ENCODE peak calls at places on chromosomes 5 and 9, in four cellular contexts. L is T-cell, G is glomerular endothelial cell, E is HTR-8/SVneo. R is an unnamed sample.

GRCh38 chr5:113232246-113232645 is 202.5 kb downstream of the TSSK1B start:
- DNase-seq in G (no peak), L (no peak), E (no peak), R (no peak)

GRCh38 chr5:179264641-179265528 is 80.4 kb downstream of the ADAMTS2 start:
- DNase-seq in L (no peak), E (no peak), G (no peak), R (no peak)

GRCh38 chr9:127162046-127162445 is 39.6 kb upstream of the ANGPTL2 start:
- DNase-seq in L (no peak), E (no peak), G (no peak), R (peak; percentile 72)

GRCh38 chr9:122116040-122116439 is 22.9 kb upstream of the TTLL11 start:
- DNase-seq in E (no peak), L (no peak), G (no peak), R (no peak)

GRCh38 chr5:159262472-159262858 is 625 bp upstream of the UBLCP1 start:
- DNase-seq in G (no peak), E (peak; percentile 26), L (no peak), R (no peak)

GRCh38 chr9:122076117-122076516 is 17.0 kb downstream of the TTLL11 start:
- DNase-seq in L (no peak), E (no peak), G (no peak), R (no peak)

GRCh38 chr9:76688471-76689238 is 75.6 kb upstream of the PCA3 start:
- DNase-seq in G (no peak), E (no peak), L (no peak), R (no peak)

GRCh38 chr9:136059851-136060670 is 35.0 kb downstream of the NACC2 start:
- DNase-seq in G (no peak), L (no peak), E (no peak), R (peak; percentile 70)

GRCh38 chr9:134326754-134327526 is 685 bp downstream of the RXRA start:
- DNase-seq in E (peak; percentile 45), G (no peak), L (no peak), R (no peak)

GRCh38 chr9:136723362-136723976 is 11.1 kb downstream of the DIPK1B start:
- DNase-seq in L (no peak), G (no peak), E (no peak), R (no peak)

GRCh38 chr5:67245259-67245846 is 48.8 kb upstream of the CD180 start:
- DNase-seq in L (no peak), E (no peak), G (no peak), R (peak; percentile 98)

GRCh38 chr9:132857601-132858342 is 20.3 kb downstream of the AK8 start:
- DNase-seq in E (no peak), L (no peak), G (no peak), R (no peak)

GRCh38 chr5:176540476-176540899 is 3.3 kb upstream of the RNF44 start:
- DNase-seq in E (no peak), G (no peak), L (no peak), R (no peak)

GRCh38 chr5:11046160-11046559 is 285.1 kb upstream of the DAP start:
- DNase-seq in G (no peak), E (no peak), L (no peak), R (no peak)

GRCh38 chr5:1557114-1557873 is 33.5 kb upstream of the LPCAT1 start:
- DNase-seq in L (no peak), E (no peak), G (no peak), R (no peak)

GRCh38 chr9:69931340-69931739 is 110.7 kb downstream of the CFAP95 start:
- DNase-seq in E (no peak), G (no peak), L (no peak), R (no peak)

GRCh38 chr9:114395196-114395595 is 7.4 kb upstream of the AKNA start:
- DNase-seq in G (no peak), L (no peak), E (no peak), R (no peak)

GRCh38 chr9:95450171-95451107 is 66.3 kb downstream of the PTCH1 start:
- DNase-seq in E (no peak), L (no peak), G (no peak), R (no peak)

GRCh38 chr9:137031904-137032639 is at the start of gene FUT7:
- DNase-seq in L (peak; percentile 32), G (no peak), E (no peak), R (no peak)

GRCh38 chr9:135009051-135009560 is 78.4 kb upstream of the OLFM1 start:
- DNase-seq in G (no peak), E (no peak), L (no peak), R (no peak)

GRCh38 chr5:56183507-56183906 is 49.6 kb downstream of the ANKRD55 start:
- DNase-seq in L (no peak), G (peak; percentile 88), E (peak; percentile 62), R (no peak)

GRCh38 chr9:95506438-95506691 is 10.4 kb downstream of the PTCH1 start:
- DNase-seq in E (no peak), L (no peak), G (no peak), R (no peak)

GRCh38 chr5:149268928-149269557 is 2.6 kb upstream of the AFAP1L1 start:
- DNase-seq in L (no peak), E (peak; percentile 78), G (no peak), R (peak; percentile 26)

GRCh38 chr5:54637654-54638053 is 120.1 kb downstream of the SNX18 start:
- DNase-seq in E (no peak), L (no peak), G (no peak), R (no peak)

GRCh38 chr9:120965344-120966004 is 38.9 kb upstream of the TRAF1 start:
- DNase-seq in L (no peak), G (no peak), E (no peak), R (peak; percentile 66)

GRCh38 chr9:74498616-74499095 is 1.5 kb downstream of the RORB start:
- DNase-seq in G (no peak), L (no peak), E (no peak), R (no peak)

GRCh38 chr5:65072836-65073620 is 304.3 kb downstream of the CWC27 start:
- DNase-seq in G (no peak), L (no peak), E (no peak), R (no peak)

GRCh38 chr9:2745560-2746380 is 28.5 kb downstream of the KCNV2 start:
- DNase-seq in G (no peak), L (no peak), E (no peak), R (no peak)

GRCh38 chr9:97505845-97506244 is 4.4 kb downstream of the TMOD1 start:
- DNase-seq in E (no peak), L (no peak), G (no peak), R (no peak)

GRCh38 chr5:67244345-67244793 is 47.8 kb upstream of the CD180 start:
- DNase-seq in G (peak; percentile 90), E (no peak), L (no peak), R (no peak)

GRCh38 chr9:113543286-113544000 is 79.9 kb downstream of the RGS3 start:
- DNase-seq in G (no peak), E (no peak), L (no peak), R (no peak)

GRCh38 chr5:140358738-140359310 is 1.2 kb upstream of the SLC4A9 start:
- DNase-seq in G (no peak), L (no peak), E (peak; percentile 53), R (no peak)

GRCh38 chr5:73274870-73275756 is 102.1 kb downstream of the TMEM174 start:
- DNase-seq in L (no peak), G (no peak), E (no peak), R (no peak)

GRCh38 chr5:543755-544674 is 19.8 kb upstream of the SLC9A3 start:
- DNase-seq in G (no peak), L (peak; percentile 38), E (no peak), R (no peak)

GRCh38 chr5:101473483-101473882 is 570.4 kb upstream of the ST8SIA4 start:
- DNase-seq in G (no peak), L (no peak), E (no peak), R (no peak)

GRCh38 chr5:23269981-23270380 is 237.4 kb upstream of the PRDM9 start:
- DNase-seq in L (no peak), E (no peak), G (no peak), R (no peak)

GRCh38 chr9:125997510-125997823 is 250.3 kb downstream of the PBX3 start:
- DNase-seq in G (no peak), E (no peak), L (no peak), R (no peak)

GRCh38 chr9:100600511-100601079 is 22.7 kb downstream of the CAVIN4 start:
- DNase-seq in L (no peak), G (no peak), E (no peak), R (no peak)

R was measured in SK-N-MC.